ENCODE peak calls at places on chromosomes 16 and 17, in eight cellular contexts. Y is mammary epithelial cell, C is adrenal gland, R is gastrocnemius medialis, B is GM13976, Z is cardiac muscle cell, J is D721Med, U is A549. D is an unnamed sample.

GRCh38 chr16:80592273-80592672 is 51.5 kb downstream of the DYNLRB2 start:
- DNase-seq in Y (no peak), C (no peak), R (no peak), B (no peak), Z (no peak), J (no peak), U (no peak), D (no peak)

GRCh38 chr16:73565263-73565662 is 517.3 kb upstream of the ZFHX3 start:
- DNase-seq in Y (no peak), C (no peak), R (no peak), B (no peak), Z (no peak), J (no peak), U (peak), D (no peak)

GRCh38 chr17:62804822-62805221 is 3.3 kb downstream of the MARCHF10 start:
- DNase-seq in Y (peak), C (no peak), R (no peak), B (no peak), Z (no peak), J (no peak), U (peak), D (peak)

GRCh38 chr17:41913798-41914197 is 5.0 kb downstream of the ACLY start:
- DNase-seq in Y (no peak), C (no peak), R (no peak), B (no peak), Z (no peak), J (no peak), U (no peak), D (no peak)

GRCh38 chr17:32267690-32268205 is 2.1 kb downstream of the RHBDL3 start:
- DNase-seq in Y (peak), C (peak), R (no peak), B (no peak), Z (no peak), J (no peak), U (no peak), D (no peak)

GRCh38 chr16:53960050-53960812 is 256.3 kb downstream of the FTO start:
- DNase-seq in Y (no peak), C (no peak), R (no peak), B (no peak), Z (no peak), J (no peak), U (no peak), D (no peak)

GRCh38 chr16:76518791-76519190 is 241.6 kb downstream of the CNTNAP4 start:
- DNase-seq in Y (no peak), C (no peak), R (no peak), B (no peak), Z (no peak), J (no peak), U (no peak), D (no peak)

GRCh38 chr16:80931985-80932720 is 74.5 kb downstream of the CMC2 start:
- DNase-seq in Y (peak), C (peak), R (peak), B (peak), Z (peak), J (peak), U (peak), D (peak)

GRCh38 chr17:36791961-36792475 is 145.3 kb upstream of the LHX1 start:
- DNase-seq in Y (no peak), C (no peak), R (no peak), B (no peak), Z (no peak), J (no peak), U (no peak), D (no peak)

GRCh38 chr17:19978206-19978802 is 676 bp upstream of the AKAP10 start:
- DNase-seq in Y (no peak), C (no peak), R (no peak), B (peak), Z (no peak), J (no peak), U (no peak), D (no peak)

GRCh38 chr17:66228887-66229782 is at the start of gene APOH:
- DNase-seq in Y (no peak), C (no peak), R (no peak), B (no peak), Z (no peak), J (no peak), U (peak), D (no peak)

GRCh38 chr17:47694818-47695663 is 1.1 kb downstream of the TBKBP1 start:
- DNase-seq in Y (no peak), C (peak), R (peak), B (peak), Z (peak), J (no peak), U (no peak), D (no peak)

GRCh38 chr16:66660422-66661209 is 35.9 kb downstream of the CMTM4 start:
- DNase-seq in Y (peak), C (peak), R (peak), B (no peak), Z (peak), J (no peak), U (peak), D (peak)

GRCh38 chr16:21964353-21964752 is 11.2 kb downstream of the UQCRC2 start:
- DNase-seq in Y (no peak), C (no peak), R (no peak), B (no peak), Z (no peak), J (no peak), U (no peak), D (no peak)

GRCh38 chr16:55047331-55047730 is 116.7 kb downstream of the IRX5 start:
- DNase-seq in Y (no peak), C (no peak), R (no peak), B (no peak), Z (no peak), J (no peak), U (no peak), D (no peak)

GRCh38 chr16:61530697-61531096 is 505.5 kb downstream of the CDH8 start:
- DNase-seq in Y (no peak), C (no peak), R (no peak), B (no peak), Z (no peak), J (no peak), U (no peak), D (no peak)

GRCh38 chr17:77730376-77730775 is 228.1 kb upstream of the TNRC6C start:
- DNase-seq in Y (no peak), C (no peak), R (no peak), B (no peak), Z (no peak), J (no peak), U (no peak), D (no peak)

GRCh38 chr16:7765079-7765550 is 432.5 kb downstream of the RBFOX1 start:
- DNase-seq in Y (no peak), C (no peak), R (no peak), B (no peak), Z (no peak), J (no peak), U (no peak), D (no peak)

GRCh38 chr17:79707931-79708891 is 22.5 kb upstream of the ENPP7 start:
- DNase-seq in Y (peak), C (peak), R (no peak), B (peak), Z (peak), J (peak), U (peak), D (peak)

GRCh38 chr16:68756250-68757051 is 19.4 kb downstream of the CDH1 start:
- DNase-seq in Y (peak), C (no peak), R (no peak), B (peak), Z (peak), J (no peak), U (peak), D (no peak)

GRCh38 chr17:3033741-3034577 is 29.4 kb downstream of the OR1D5 start:
- DNase-seq in Y (no peak), C (no peak), R (no peak), B (no peak), Z (no peak), J (no peak), U (no peak), D (no peak)

GRCh38 chr17:68431045-68431608 is 26.2 kb downstream of the WIPI1 start:
- DNase-seq in Y (no peak), C (no peak), R (no peak), B (no peak), Z (no peak), J (no peak), U (no peak), D (no peak)

GRCh38 chr16:85916141-85916890 is 17.4 kb downstream of the IRF8 start:
- DNase-seq in Y (peak), C (peak), R (no peak), B (no peak), Z (peak), J (no peak), U (no peak), D (no peak)

GRCh38 chr17:32286518-32286900 is 20.9 kb downstream of the RHBDL3 start:
- DNase-seq in Y (no peak), C (no peak), R (no peak), B (no peak), Z (no peak), J (no peak), U (no peak), D (no peak)

GRCh38 chr16:1099224-1100083 is 3.4 kb upstream of the C1QTNF8 start:
- DNase-seq in Y (no peak), C (no peak), R (peak), B (no peak), Z (no peak), J (no peak), U (no peak), D (no peak)

GRCh38 chr17:74008196-74008595 is 195.3 kb upstream of the RPL38 start:
- DNase-seq in Y (no peak), C (no peak), R (no peak), B (no peak), Z (peak), J (no peak), U (peak), D (no peak)

GRCh38 chr17:73719588-73720071 is 75.4 kb upstream of the SDK2 start:
- DNase-seq in Y (no peak), C (peak), R (no peak), B (no peak), Z (peak), J (no peak), U (no peak), D (no peak)

GRCh38 chr17:56031636-56032035 is 121.6 kb upstream of the ANKFN1 start:
- DNase-seq in Y (no peak), C (no peak), R (no peak), B (no peak), Z (no peak), J (no peak), U (no peak), D (no peak)

GRCh38 chr16:80752563-80752962 is 51.8 kb downstream of the CDYL2 start:
- DNase-seq in Y (no peak), C (no peak), R (no peak), B (no peak), Z (peak), J (no peak), U (no peak), D (no peak)

GRCh38 chr17:81178136-81179091 is 12.4 kb upstream of the AATK start:
- DNase-seq in Y (no peak), C (no peak), R (no peak), B (no peak), Z (no peak), J (no peak), U (no peak), D (no peak)

GRCh38 chr17:81173761-81174160 is 7.7 kb upstream of the AATK start:
- DNase-seq in Y (no peak), C (no peak), R (no peak), B (no peak), Z (no peak), J (no peak), U (no peak), D (peak)

GRCh38 chr17:81179220-81179619 is 13.2 kb upstream of the AATK start:
- DNase-seq in Y (no peak), C (no peak), R (no peak), B (no peak), Z (no peak), J (no peak), U (no peak), D (no peak)

GRCh38 chr17:81179861-81180260 is 13.8 kb upstream of the AATK start:
- DNase-seq in Y (no peak), C (no peak), R (no peak), B (no peak), Z (no peak), J (no peak), U (no peak), D (no peak)

DNA sequence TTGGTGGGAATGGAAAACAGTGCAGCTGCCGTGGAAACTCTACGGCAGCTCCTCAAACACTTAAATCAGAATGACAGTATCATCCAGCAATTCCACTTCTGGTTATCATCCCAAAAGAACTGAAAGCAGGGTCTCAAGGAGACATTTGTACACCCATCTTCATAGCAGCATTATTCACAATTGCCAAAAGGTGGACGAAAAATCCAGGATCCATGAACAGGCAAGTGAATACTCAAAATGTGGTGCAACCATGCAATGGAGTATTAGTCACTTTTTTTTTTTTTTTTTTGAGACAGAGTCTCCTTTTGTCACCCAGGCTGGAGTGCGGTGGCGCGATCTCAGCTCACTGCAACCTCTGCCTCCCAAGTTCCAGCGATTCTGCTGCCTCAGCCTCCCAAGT is 10.6 kb upstream of the AATK start:
- DNase-seq in Y (no peak), C (no peak), R (no peak), B (no peak), Z (no peak), J (no peak), U (peak), D (no peak)
- TF ChIP-seq CTCF in Y (no peak), C (no peak), R (no peak), B (no peak), Z (no peak), J (no peak), U (no peak), D (peak)

GRCh38 chr16:57866529-57866918 is 64.2 kb upstream of the KIFC3 start:
- DNase-seq in Y (no peak), C (no peak), R (no peak), B (no peak), Z (no peak), J (no peak), U (no peak), D (no peak)

GRCh38 chr16:57865746-57866528 is 63.6 kb upstream of the KIFC3 start:
- DNase-seq in Y (peak), C (no peak), R (no peak), B (no peak), Z (no peak), J (no peak), U (no peak), D (no peak)

GRCh38 chr16:57867000-57867561 is 64.8 kb upstream of the KIFC3 start:
- DNase-seq in Y (no peak), C (no peak), R (no peak), B (no peak), Z (no peak), J (no peak), U (no peak), D (no peak)

GRCh38 chr16:57862698-57863433 is 60.6 kb upstream of the KIFC3 start:
- DNase-seq in Y (no peak), C (no peak), R (no peak), B (no peak), Z (no peak), J (no peak), U (peak), D (no peak)

GRCh38 chr16:57863434-57864160 is 61.3 kb upstream of the KIFC3 start:
- DNase-seq in Y (peak), C (peak), R (peak), B (no peak), Z (peak), J (no peak), U (peak), D (peak)
- TF ChIP-seq CTCF in Y (peak), C (peak), R (peak), B (peak), Z (peak), J (peak), U (peak), D (peak)

DNA sequence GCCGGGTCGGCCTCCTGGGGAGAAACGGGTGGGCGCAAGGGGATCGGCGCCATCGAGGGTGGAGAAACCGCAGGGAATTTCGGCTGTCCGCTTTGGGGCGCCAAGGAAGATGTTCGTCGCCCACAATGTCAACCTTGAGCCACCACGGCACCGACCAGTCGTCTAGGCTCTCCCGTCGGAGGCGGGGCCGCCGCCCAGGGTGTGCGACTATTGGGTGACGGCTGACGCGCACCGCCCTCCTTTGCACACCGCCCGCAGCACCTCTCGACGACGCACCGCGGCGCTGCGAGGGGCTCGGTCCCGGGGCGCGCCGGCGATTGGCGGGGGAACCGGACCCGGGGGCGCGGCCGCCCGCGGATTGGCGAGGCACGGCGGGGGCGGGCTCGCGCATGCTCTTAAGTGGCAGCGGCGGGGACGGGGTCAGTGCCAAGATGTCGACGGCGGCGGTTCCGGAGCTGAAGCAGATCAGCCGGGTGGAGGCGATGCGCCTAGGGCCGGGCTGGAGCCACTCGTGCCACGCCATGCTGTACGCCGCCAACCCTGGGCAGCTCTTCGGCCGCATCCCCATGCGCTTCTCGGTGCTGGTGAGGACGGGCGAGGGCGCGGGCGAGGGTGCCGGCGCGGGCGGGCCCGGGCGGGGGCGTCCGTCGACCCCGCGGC is at the start of gene NUDT16L1:
- DNase-seq in Y (peak), C (peak), R (peak), B (peak), Z (peak), J (peak), U (peak), D (peak)
- TF ChIP-seq CTCF in Y (peak), C (peak), R (peak), B (peak), Z (peak), J (no peak), U (no peak), D (peak)

DNA sequence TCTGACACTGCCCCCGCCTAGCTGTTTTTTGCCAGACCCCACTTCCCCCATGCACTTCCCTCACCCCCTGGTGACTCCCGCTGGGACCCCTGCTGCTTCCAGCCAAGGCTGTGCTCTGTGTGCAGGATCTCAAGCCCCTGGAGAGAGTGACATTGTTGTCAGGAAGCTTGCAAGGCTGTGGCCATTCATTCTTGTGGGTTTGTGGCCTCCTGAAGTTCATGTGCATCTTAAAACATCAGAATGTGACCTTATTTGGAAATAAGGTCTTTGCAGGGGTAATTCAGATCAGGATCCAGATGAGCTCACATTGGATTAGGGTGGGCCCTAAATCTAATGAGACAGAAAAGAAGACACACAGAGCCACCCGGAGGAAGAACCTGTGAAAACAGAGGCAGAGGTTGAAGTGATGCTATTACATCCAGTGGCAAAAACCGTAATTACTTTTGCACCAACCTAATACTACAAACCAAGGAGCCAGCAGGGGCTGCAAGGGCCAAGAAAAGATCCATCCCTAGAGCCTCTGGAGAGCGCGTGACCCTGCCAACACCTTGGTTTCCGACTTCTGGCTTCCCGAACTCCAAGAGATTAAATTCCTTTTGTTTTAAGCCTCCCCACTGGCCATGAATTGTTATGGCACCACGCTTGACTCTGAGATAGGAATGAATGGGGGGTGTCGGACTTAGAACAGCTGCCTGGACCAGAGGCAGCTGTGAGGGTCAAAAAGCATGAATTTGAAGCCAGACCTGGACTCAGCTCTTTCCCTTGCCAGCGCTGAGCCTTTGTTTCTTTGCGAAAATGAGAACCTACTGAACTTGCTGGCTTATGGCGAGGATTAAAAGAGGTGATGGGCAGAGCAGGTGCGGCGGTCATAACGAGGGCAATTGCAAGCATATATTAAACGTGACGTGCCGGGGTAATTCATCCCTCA is 75.5 kb downstream of the BMERB1 start:
- DNase-seq in Y (no peak), C (no peak), R (no peak), B (no peak), Z (peak), J (no peak), U (peak), D (peak)
- TF ChIP-seq CTCF in Y (no peak), C (no peak), R (no peak), B (no peak), Z (peak), J (peak), U (no peak), D (peak)